ENCODE peak calls at places on chromosomes 2 and 18, in five cellular contexts. B, W, A, L and U are unnamed samples. For H3K9me3, the result is how much of the 10 kb centered on the place peaks cover.

GRCh38 chr2:28663359-28663758 is 88.3 kb upstream of the PPP1CB start:
- DNase-seq in B (no peak), W (no peak), A (peak), L (no peak), U (peak)

GRCh38 chr18:51151568-51152511 is 45.6 kb downstream of the MEX3C start:
- DNase-seq in B (peak), W (no peak), A (no peak), L (no peak), U (no peak)

GRCh38 chr2:20584637-20585321 is 66.1 kb downstream of the HS1BP3 start:
- DNase-seq in B (no peak), W (peak), A (peak), L (no peak), U (peak)

GRCh38 chr2:190060019-190060418 is 2.5 kb downstream of the MSTN start:
- DNase-seq in B (no peak), W (no peak), A (no peak), L (no peak), U (no peak)

GRCh38 chr18:22765889-22766288 is 167.2 kb upstream of the RBBP8 start:
- DNase-seq in B (no peak), W (no peak), A (no peak), L (no peak), U (no peak)

GRCh38 chr2:108594132-108594981 is 60.1 kb downstream of the LIMS1 start:
- DNase-seq in B (peak), W (no peak), A (no peak), L (no peak), U (no peak)

GRCh38 chr2:27086722-27087446 is at the start of gene KHK:
- DNase-seq in B (no peak), W (peak), A (peak), L (no peak), U (peak)

GRCh38 chr2:85888745-85889647 is at the start of gene ST3GAL5:
- DNase-seq in B (peak), W (peak), A (peak), L (peak), U (peak)

GRCh38 chr2:222297600-222297935 is 1.2 kb downstream of the PAX3 start:
- DNase-seq in B (no peak), W (no peak), A (no peak), L (no peak), U (no peak)

GRCh38 chr2:215973954-215974699 is 39.2 kb downstream of the MREG start:
- DNase-seq in B (no peak), W (no peak), A (no peak), L (no peak), U (peak)

GRCh38 chr2:9914384-9915065 is 37.0 kb upstream of the GRHL1 start:
- DNase-seq in B (peak), W (no peak), A (no peak), L (no peak), U (peak)

GRCh38 chr18:9403795-9404564 is 69.4 kb downstream of the TWSG1 start:
- DNase-seq in B (no peak), W (no peak), A (no peak), L (no peak), U (no peak)

GRCh38 chr2:20092901-20093235 is 41.4 kb upstream of the LAPTM4A start:
- DNase-seq in B (no peak), W (no peak), A (no peak), L (no peak), U (no peak)

GRCh38 chr18:616380-616995 is 19.7 kb downstream of the CLUL1 start:
- DNase-seq in B (peak), W (no peak), A (no peak), L (no peak), U (peak)

GRCh38 chr18:33579147-33579867 is 1.3 kb downstream of the ASXL3 start:
- DNase-seq in B (no peak), W (peak), A (no peak), L (no peak), U (peak)

GRCh38 chr18:77173274-77174030 is 40.9 kb upstream of the MBP start:
- DNase-seq in B (no peak), W (no peak), A (no peak), L (no peak), U (no peak)

GRCh38 chr2:23381084-23381483 is 3.9 kb upstream of the KLHL29 start:
- DNase-seq in B (no peak), W (peak), A (no peak), L (no peak), U (no peak)

GRCh38 chr2:159185401-159186130 is 100.9 kb downstream of the WDSUB1 start:
- DNase-seq in B (peak), W (no peak), A (no peak), L (peak), U (peak)

GRCh38 chr2:122652670-122653069 is 897.2 kb downstream of the TSN start:
- DNase-seq in B (no peak), W (no peak), A (no peak), L (no peak), U (no peak)

GRCh38 chr2:134334542-134335353 is 80.9 kb downstream of the MGAT5 start:
- DNase-seq in B (no peak), W (no peak), A (no peak), L (no peak), U (no peak)

GRCh38 chr2:188852752-188853151 is 121.4 kb upstream of the COL3A1 start:
- DNase-seq in B (no peak), W (no peak), A (no peak), L (no peak), U (no peak)

DNA sequence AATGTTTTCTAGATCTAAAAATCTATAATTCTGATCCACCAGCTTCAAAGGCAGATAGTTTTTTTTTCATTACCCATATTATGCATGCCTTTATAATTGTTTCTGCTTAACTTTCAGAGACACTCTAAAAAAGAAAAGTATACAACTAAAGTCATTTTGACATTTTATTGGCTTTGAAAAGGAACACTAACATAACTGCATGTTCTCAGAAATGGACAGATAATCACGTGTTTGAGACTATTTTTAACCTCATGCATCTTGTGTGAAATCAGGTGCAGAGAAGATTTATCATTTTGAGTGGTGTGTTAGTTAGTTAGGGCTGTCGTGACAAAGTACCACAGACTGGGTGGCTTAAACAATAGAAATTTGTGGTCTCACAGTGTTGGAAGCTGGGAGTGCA is 841.5 kb upstream of the LRATD1 start:
- DNase-seq in B (peak), W (no peak), A (no peak), L (no peak), U (no peak)
- H3K9me3 ChIP-seq in B (under half), W (under half), A (under half), L (under half), U (under half)

GRCh38 chr2:15812187-15812830 is 128.0 kb upstream of the MYCN start:
- DNase-seq in B (no peak), W (no peak), A (no peak), L (no peak), U (no peak)
- TF ChIP-seq CTCF in B (no peak), W (no peak), A (no peak), L (no peak), U (no peak)

DNA sequence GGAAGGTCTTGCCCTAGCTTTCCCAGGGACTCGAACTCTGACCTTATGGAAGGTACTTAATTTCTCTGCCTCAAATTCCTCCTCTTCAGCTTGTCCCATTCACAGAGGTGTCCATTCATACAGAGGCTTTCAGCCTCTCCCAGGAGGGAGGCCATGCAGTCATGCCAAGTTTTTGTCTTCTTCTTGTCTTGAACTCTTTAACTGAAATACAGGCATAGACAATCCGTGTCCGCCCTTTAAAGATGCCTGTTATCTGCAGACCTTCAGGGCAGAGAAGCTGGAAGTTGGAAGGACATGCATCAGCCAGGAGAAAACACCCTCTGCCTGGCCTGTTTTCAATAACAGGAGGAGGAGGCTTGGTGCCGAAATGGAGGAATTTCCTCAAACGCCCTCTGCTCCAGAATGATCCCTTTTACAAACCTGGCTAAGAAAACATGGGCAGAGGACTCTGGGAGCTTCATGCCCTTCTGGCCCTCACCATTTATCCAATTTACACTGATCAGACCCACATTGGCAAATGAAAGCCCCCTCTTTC is 308.3 kb downstream of the MYCN start:
- DNase-seq in B (no peak), W (no peak), A (no peak), L (no peak), U (no peak)
- H3K9me3 ChIP-seq in B (under half), W (under half), A (under half), L (under half), U (under half)

GRCh38 chr2:25688236-25688635 is 14.9 kb upstream of the DTNB start:
- DNase-seq in B (peak), W (no peak), A (no peak), L (no peak), U (no peak)

GRCh38 chr2:25697559-25698341 is 24.4 kb upstream of the DTNB start:
- DNase-seq in B (no peak), W (no peak), A (no peak), L (no peak), U (no peak)

GRCh38 chr2:25692143-25692542 is 18.8 kb upstream of the DTNB start:
- DNase-seq in B (no peak), W (no peak), A (no peak), L (no peak), U (peak)

GRCh38 chr2:25690058-25690457 is 16.7 kb upstream of the DTNB start:
- DNase-seq in B (no peak), W (no peak), A (no peak), L (no peak), U (peak)

DNA sequence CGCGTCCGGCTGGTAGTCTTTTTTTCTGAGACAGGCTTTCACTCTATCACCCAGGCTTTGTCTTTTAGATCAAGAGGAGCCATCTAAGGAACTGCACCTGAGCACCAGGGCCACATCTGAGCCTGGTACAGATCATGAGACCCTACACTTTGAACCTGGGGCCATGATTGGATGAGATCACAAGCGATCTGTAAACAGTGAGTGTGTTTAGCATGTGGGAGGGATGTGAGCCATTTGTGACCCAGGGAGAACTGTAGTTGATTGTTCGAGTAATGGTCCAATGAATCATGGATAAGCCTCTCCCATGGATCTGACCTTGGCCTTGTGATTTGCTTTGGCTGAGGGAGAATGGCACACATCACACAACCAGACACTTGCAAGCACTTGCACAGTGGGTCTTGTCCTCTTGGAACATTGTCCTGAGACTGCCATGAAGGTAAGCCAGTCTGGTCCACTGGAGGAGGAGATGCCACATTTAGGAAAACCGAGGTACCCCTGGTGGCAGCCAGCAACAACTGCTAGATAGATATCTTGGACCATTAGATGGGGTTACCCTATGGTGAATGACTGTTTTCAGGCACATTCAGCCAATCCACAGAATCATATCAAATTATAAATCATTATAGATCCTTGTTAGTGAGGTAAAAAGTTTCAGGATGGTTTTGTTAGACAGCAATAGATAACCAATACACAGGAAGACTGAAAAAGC is 19.5 kb upstream of the DTNB start:
- DNase-seq in B (no peak), W (no peak), A (no peak), L (no peak), U (peak)
- TF ChIP-seq CTCF in B (no peak), W (no peak), A (no peak), L (no peak), U (peak)

DNA sequence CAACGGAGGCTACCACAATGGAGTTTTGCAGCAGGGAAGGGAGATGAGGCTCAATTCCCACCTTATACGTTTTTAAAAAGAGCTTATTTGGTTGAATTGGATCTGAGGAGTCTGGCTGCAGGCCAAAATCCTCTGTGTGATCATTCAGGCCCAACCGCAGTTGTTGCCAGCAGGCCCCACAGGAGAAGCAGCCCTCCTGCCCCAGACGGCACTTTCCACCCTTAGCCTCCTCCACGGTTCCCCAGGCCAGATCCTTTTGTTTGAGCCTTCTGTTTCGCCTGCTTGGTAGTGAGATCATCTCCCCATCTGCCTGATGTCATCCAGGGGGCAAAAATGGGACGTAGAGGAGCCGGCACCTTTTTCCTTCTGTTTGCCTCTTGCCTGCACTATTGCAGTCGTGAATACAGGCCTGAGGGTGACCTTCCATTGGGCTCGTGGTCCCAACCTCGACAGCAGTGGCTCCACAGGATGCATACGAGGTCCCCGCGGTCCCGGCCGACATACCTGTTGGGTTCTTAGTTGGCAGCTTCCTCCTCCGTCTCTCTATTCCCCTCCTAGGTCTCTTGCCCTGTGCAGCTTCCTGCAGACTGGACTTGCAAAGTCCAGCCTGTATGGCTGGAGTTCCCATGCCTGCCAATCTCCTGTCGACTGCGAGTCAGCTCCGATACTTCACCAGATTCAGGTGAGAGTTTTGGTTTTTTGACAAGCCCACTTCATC is 9.3 kb upstream of the GPR35 start:
- DNase-seq in B (no peak), W (peak), A (peak), L (no peak), U (peak)
- H3K9me3 ChIP-seq in B (under half), W (under half), A (under half), L (under half), U (under half)

GRCh38 chr2:31675485-31675901 is 94.8 kb upstream of the SRD5A2 start:
- DNase-seq in B (no peak), W (no peak), A (no peak), L (no peak), U (no peak)
- TF ChIP-seq CTCF in B (no peak), W (no peak), A (no peak), L (no peak), U (no peak)

GRCh38 chr18:78799382-78800089 is 180.1 kb upstream of the SALL3 start:
- DNase-seq in B (no peak), W (no peak), A (peak), L (no peak), U (peak)
- H3K9me3 ChIP-seq in B (under half), W (under half), A (under half), L (under half), U (under half)

DNA sequence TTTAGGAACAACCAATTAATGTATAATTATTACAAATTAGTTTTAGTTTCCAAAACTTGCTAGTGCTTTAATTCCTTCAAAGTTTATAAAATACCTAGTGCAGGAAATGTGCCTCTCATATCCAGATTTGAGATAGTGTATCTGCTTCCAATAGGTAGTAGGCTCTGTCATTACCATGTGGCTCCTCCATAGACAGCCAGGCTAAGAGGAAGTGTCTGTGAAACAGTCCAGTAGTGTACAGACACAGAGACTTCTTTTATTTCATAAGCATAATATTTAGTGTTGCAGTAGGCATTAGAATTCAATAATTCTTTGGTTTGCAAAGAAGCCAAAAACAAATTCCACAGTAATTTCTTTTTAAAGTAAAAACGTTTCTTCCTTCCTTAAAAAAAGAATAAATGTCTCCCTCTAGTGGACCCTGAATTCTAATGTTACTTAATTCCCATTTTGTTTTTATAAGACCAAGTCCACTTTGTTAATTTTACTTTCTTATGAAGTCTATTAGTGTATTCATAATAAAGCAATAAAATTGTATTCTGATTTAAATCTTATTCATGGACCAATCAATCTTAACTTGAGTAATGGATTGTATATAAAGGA is 101.2 kb downstream of the NEB start:
- DNase-seq in B (peak), W (no peak), A (no peak), L (no peak), U (no peak)
- TF ChIP-seq CTCF in B (peak), W (no peak), A (no peak), L (peak), U (peak)

DNA sequence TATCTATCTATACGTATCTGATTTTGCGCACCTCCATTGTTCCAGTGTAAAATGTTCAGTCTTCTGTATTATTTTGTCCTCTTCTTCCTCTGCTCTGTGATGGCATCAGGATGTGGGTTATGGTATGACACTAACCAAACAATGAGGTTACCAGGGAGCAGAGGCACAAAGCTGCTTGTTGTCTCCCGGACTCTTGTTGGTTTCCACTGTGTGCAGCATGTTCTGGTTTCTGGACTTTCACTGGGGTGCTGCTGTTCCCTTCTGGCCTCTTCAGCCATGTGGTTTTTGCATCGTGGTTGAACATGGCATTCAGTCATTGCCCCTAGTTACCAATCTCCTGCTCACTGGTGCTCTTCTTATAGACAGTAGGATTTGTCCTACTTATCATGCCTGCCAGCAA is 665.9 kb downstream of the CBLN2 start:
- DNase-seq in B (peak), W (no peak), A (no peak), L (no peak), U (no peak)
- H3K9me3 ChIP-seq in B (under half), W (under half), A (under half), L (under half), U (under half)